ENCODE peak calls at places on chromosomes 7 and 10, in eight cellular contexts. W is T-helper 2 cell; Y is activated T-cell treated with anti-CD3 and anti-CD28 coated beads, Interleukin-2, amount 50 U/mL, for 72 hours; X is brain microvascular endothelial cell; G is GM04504; Z is COR-L47; F is mesothelial cell of epicardium; C is kidney glomerular epithelial cell. T is an unnamed sample.

GRCh38 chr10:118501637-118502440 is 93.6 kb downstream of the PRLHR start:
- DNase-seq in G (peak; percentile 76), W (no peak), X (peak; percentile 35), Z (no peak), C (no peak), Y (no peak), F (no peak), T (no peak)

GRCh38 chr10:10397906-10398305 is 619.8 kb upstream of the CELF2 start:
- DNase-seq in Z (no peak), X (no peak), G (no peak), F (no peak), W (no peak), C (no peak), Y (no peak), T (no peak)

GRCh38 chr10:47104101-47104707 is 193.0 kb downstream of the PTPN20 start:
- DNase-seq in Y (no peak), G (no peak), C (no peak), Z (no peak), W (no peak), X (no peak), F (no peak), T (no peak)

GRCh38 chr7:26078437-26079362 is 73.3 kb upstream of the NFE2L3 start:
- DNase-seq in C (peak; percentile 60), Y (peak; percentile 82), G (no peak), F (peak; percentile 73), Z (peak; percentile 86), X (peak; percentile 52), W (peak; percentile 62), T (peak; percentile 82)

GRCh38 chr10:124056337-124056980 is 36.9 kb downstream of the CHST15 start:
- DNase-seq in Z (no peak), W (no peak), X (no peak), G (no peak), C (no peak), F (no peak), Y (no peak), T (no peak)

GRCh38 chr7:45122975-45123860 is 11.7 kb upstream of the TBRG4 start:
- DNase-seq in G (no peak), C (no peak), F (no peak), Y (no peak), Z (no peak), W (no peak), X (no peak), T (no peak)

GRCh38 chr10:75057680-75058079 is 53.8 kb upstream of the SAMD8 start:
- DNase-seq in X (no peak), Z (no peak), G (no peak), W (no peak), C (no peak), Y (no peak), F (no peak), T (no peak)

GRCh38 chr7:25860206-25860881 is 291.7 kb upstream of the NFE2L3 start:
- DNase-seq in C (no peak), Z (no peak), G (no peak), F (no peak), X (no peak), W (no peak), Y (peak; percentile 3), T (no peak)

GRCh38 chr7:79452495-79453265 is 787 bp downstream of the MAGI2 start:
- DNase-seq in X (peak; percentile 3), W (no peak), Y (no peak), G (no peak), Z (no peak), F (peak; percentile 57), C (peak; percentile 18), T (no peak)

GRCh38 chr7:22613466-22613865 is 113.5 kb upstream of the STEAP1B start:
- DNase-seq in C (no peak), W (no peak), Z (no peak), G (peak; percentile 60), X (no peak), F (no peak), Y (no peak), T (no peak)

GRCh38 chr10:67609996-67610793 is 85.8 kb downstream of the CTNNA3 start:
- DNase-seq in X (no peak), G (no peak), Z (no peak), Y (no peak), W (no peak), C (no peak), F (no peak), T (no peak)

GRCh38 chr10:73999703-74000102 is 1.8 kb downstream of the VCL start:
- DNase-seq in X (no peak), W (no peak), F (no peak), C (no peak), Y (no peak), Z (no peak), G (no peak), T (no peak)

GRCh38 chr7:3200504-3200903 is 100.5 kb upstream of the SDK1 start:
- DNase-seq in C (peak; percentile 21), X (peak; percentile 69), Y (peak; percentile 40), Z (peak; percentile 5), W (no peak), F (no peak), G (no peak), T (no peak)

GRCh38 chr10:14102056-14102455 is 228.7 kb downstream of the FRMD4A start:
- DNase-seq in Z (no peak), Y (no peak), F (no peak), G (no peak), C (no peak), X (peak; percentile 61), W (no peak), T (no peak)

GRCh38 chr7:80078159-80078731 is 56.4 kb upstream of the GNAI1 start:
- DNase-seq in Z (peak; percentile 7), F (no peak), W (no peak), X (peak; percentile 12), G (no peak), C (peak; percentile 5), Y (no peak), T (no peak)

GRCh38 chr7:105672820-105673219 is 91.5 kb upstream of the EFCAB10 start:
- DNase-seq in Y (no peak), G (no peak), C (no peak), Z (peak; percentile 94), W (no peak), F (no peak), X (no peak), T (no peak)

GRCh38 chr7:2321020-2321419 is 6.8 kb upstream of the SNX8 start:
- DNase-seq in X (no peak), Y (no peak), C (peak; percentile 13), W (no peak), F (no peak), Z (no peak), G (no peak), T (peak; percentile 31)

GRCh38 chr7:95046494-95047240 is 139.3 kb downstream of the PPP1R9A start:
- DNase-seq in Z (no peak), X (no peak), F (no peak), C (peak; percentile 38), Y (no peak), G (no peak), W (no peak), T (no peak)

GRCh38 chr10:63319231-63319630 is 146.5 kb downstream of the JMJD1C start:
- DNase-seq in G (no peak), Y (no peak), F (no peak), Z (no peak), X (no peak), W (no peak), C (no peak), T (no peak)

GRCh38 chr7:117132385-117133120 is 179.3 kb downstream of the ST7 start:
- DNase-seq in Y (no peak), W (no peak), C (peak; percentile 81), Z (no peak), F (no peak), X (peak; percentile 90), G (peak; percentile 90), T (no peak)

GRCh38 chr7:51014811-51015210 is 232.1 kb upstream of the GRB10 start:
- DNase-seq in Y (no peak), X (no peak), W (no peak), Z (no peak), C (no peak), G (no peak), F (no peak), T (no peak)

GRCh38 chr7:124152859-124153692 is 120.2 kb upstream of the TMEM229A start:
- DNase-seq in W (no peak), F (no peak), Z (peak; percentile 4), X (peak; percentile 49), C (peak; percentile 50), G (peak; percentile 12), Y (no peak), T (no peak)

GRCh38 chr7:147088916-147089315 is 972.3 kb downstream of the CNTNAP2 start:
- DNase-seq in X (no peak), Z (no peak), G (no peak), Y (no peak), F (no peak), C (no peak), W (no peak), T (no peak)

GRCh38 chr7:103348959-103349358 is 1.5 kb downstream of the PSMC2 start:
- DNase-seq in X (no peak), W (no peak), F (no peak), G (no peak), Y (no peak), C (no peak), Z (no peak), T (no peak)

GRCh38 chr10:21238717-21239116 is 286.8 kb downstream of the SKIDA1 start:
- DNase-seq in W (no peak), Y (no peak), X (no peak), C (no peak), G (no peak), F (no peak), Z (no peak), T (no peak)

GRCh38 chr7:18198868-18199267 is 171.2 kb upstream of the PRPS1L1 start:
- DNase-seq in Z (no peak), W (no peak), G (no peak), X (no peak), Y (no peak), C (no peak), F (no peak), T (no peak)

GRCh38 chr10:33799281-33799943 is 464.9 kb upstream of the NRP1 start:
- DNase-seq in Z (no peak), C (no peak), Y (no peak), X (no peak), G (peak; percentile 19), W (no peak), F (no peak), T (no peak)

GRCh38 chr7:152419473-152420429 is 16.1 kb downstream of the KMT2C start:
- DNase-seq in Y (no peak), F (no peak), W (no peak), C (no peak), X (no peak), Z (no peak), G (no peak), T (no peak)

GRCh38 chr10:28925154-28925663 is 247.9 kb downstream of the BAMBI start:
- DNase-seq in F (no peak), Z (no peak), Y (no peak), X (no peak), G (no peak), C (no peak), W (no peak), T (no peak)

GRCh38 chr10:29611796-29612381 is 22.9 kb downstream of the SVIL start:
- DNase-seq in F (no peak), Y (no peak), G (no peak), X (no peak), C (no peak), W (no peak), Z (no peak), T (no peak)

GRCh38 chr10:124093076-124093773 is at the start of gene CHST15:
- DNase-seq in W (no peak), Y (peak; percentile 43), Z (no peak), F (peak; percentile 72), C (peak; percentile 58), X (peak; percentile 69), G (no peak), T (no peak)

GRCh38 chr7:155961241-155962190 is 149.3 kb upstream of the SHH start:
- DNase-seq in G (no peak), X (peak; percentile 60), Z (no peak), C (peak; percentile 93), Y (peak; percentile 28), F (no peak), W (no peak), T (no peak)

GRCh38 chr7:30306977-30307376 is 22.6 kb downstream of the ZNRF2 start:
- DNase-seq in F (no peak), Y (no peak), X (no peak), Z (no peak), C (no peak), G (no peak), W (no peak), T (no peak)

GRCh38 chr10:102118867-102119266 is 1.3 kb downstream of the LDB1 start:
- DNase-seq in C (peak; percentile 40), W (no peak), X (no peak), G (no peak), F (no peak), Z (no peak), Y (no peak), T (no peak)

T was measured in D721Med.